ENCODE peak calls at places on chromosomes 6 and 20, in six cellular contexts. A is GM23248, S is mammary epithelial cell, X is fibroblast of lung, T is neural progenitor cell, B is SK-N-SH. N is an unnamed sample.

GRCh38 chr6:121823437-121823851 is 388.0 kb downstream of the GJA1 start:
- DNase-seq in T (peak; percentile 65), A (peak; percentile 51), S (no peak), B (no peak), X (peak; percentile 19), N (no peak)

GRCh38 chr20:25239387-25240370 is 8.2 kb upstream of the PYGB start:
- DNase-seq in B (no peak), X (no peak), T (no peak), A (no peak), S (no peak), N (peak; percentile 71)

GRCh38 chr20:31663524-31663837 is 25.8 kb downstream of the COX4I2 start:
- DNase-seq in S (no peak), B (no peak), T (no peak), A (no peak), X (no peak), N (no peak)

GRCh38 chr6:149862901-149863595 is 1.1 kb downstream of the LRP11 start:
- DNase-seq in X (peak; percentile 59), T (peak; percentile 83), B (peak; percentile 86), S (peak; percentile 87), A (peak; percentile 89), N (peak; percentile 78)

GRCh38 chr20:49775229-49775693 is 37.4 kb upstream of the SLC9A8 start:
- DNase-seq in B (no peak), A (peak; percentile 60), S (peak; percentile 75), X (peak; percentile 87), T (peak; percentile 19), N (no peak)

GRCh38 chr6:99491159-99491558 is 24.1 kb downstream of the USP45 start:
- DNase-seq in S (no peak), B (no peak), T (no peak), A (no peak), X (no peak), N (no peak)

GRCh38 chr20:2657241-2657640 is 4.8 kb downstream of the NOP56 start:
- DNase-seq in X (no peak), T (no peak), A (no peak), B (no peak), S (no peak), N (peak; percentile 52)

GRCh38 chr6:14250573-14250972 is 133.0 kb downstream of the CD83 start:
- DNase-seq in B (no peak), X (no peak), A (no peak), S (no peak), T (no peak), N (no peak)

GRCh38 chr20:63554361-63555278 is 661 bp downstream of the FNDC11 start:
- DNase-seq in X (no peak), T (peak; percentile 40), A (no peak), S (no peak), B (no peak), N (peak; percentile 82)

GRCh38 chr6:40634429-40634828 is 47.3 kb upstream of the LRFN2 start:
- DNase-seq in S (no peak), A (no peak), T (no peak), B (peak; percentile 69), X (no peak), N (no peak)

GRCh38 chr6:140921366-140922226 is 1211.1 kb upstream of the GJE1 start:
- DNase-seq in X (peak; percentile 89), S (peak; percentile 89), A (peak; percentile 85), B (peak; percentile 13), T (peak; percentile 58), N (peak; percentile 72)

GRCh38 chr6:25415274-25415673 is 136.1 kb downstream of the CARMIL1 start:
- DNase-seq in T (no peak), S (no peak), A (no peak), B (no peak), X (no peak), N (no peak)

GRCh38 chr6:43945778-43946100 is 175.7 kb downstream of the VEGFA start:
- DNase-seq in T (no peak), X (no peak), B (no peak), A (no peak), S (no peak), N (no peak)

DNA sequence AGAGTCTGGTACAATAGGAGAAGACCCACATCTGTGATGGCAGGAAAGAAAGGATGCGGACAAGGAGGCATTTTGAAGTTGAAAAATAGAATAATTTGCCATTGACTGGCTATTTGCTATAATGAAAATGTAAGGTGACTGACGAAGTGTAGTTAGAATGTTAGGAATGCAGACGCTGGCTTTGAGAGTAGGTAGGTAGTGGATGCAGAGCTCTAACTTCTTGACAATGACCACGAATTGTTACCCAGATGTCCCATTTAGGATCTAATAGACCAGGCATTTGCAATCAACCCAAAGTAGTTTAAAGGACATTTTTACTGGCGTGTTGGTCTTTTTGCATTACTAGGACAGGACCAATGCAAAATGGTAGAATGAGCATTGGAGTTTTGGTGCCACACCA is 14.2 kb downstream of the MLIP start:
- DNase-seq in T (no peak), S (no peak), B (no peak), X (no peak), A (no peak), N (no peak)
- H3K79me2 ChIP-seq in T (no peaks in the 10 kb centered on the region), S (no peaks in the 10 kb centered on the region), B (no peaks in the 10 kb centered on the region), X (no peaks in the 10 kb centered on the region), A (no peaks in the 10 kb centered on the region), N (no peaks in the 10 kb centered on the region)

DNA sequence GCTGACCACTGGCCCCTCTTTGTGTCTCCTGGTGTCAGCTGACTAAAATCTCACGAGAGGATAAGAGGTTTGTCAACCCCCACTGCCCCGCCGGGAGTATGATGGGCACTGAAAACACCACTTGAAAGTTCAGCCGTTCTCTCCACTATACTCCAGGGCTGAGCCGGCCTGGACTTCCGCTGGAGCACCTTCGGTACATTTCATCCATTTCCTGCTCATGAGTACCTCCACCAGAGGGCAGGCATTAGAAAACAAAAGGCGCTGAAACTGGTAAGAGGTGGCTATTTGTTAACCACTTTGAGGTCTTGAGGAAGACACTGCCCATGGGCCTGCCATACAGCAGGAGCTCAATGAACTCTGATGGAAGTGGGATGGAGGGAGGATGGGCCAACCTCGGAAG is 17.9 kb upstream of the ANKRD60 start:
- DNase-seq in B (no peak), A (peak; percentile 24), S (no peak), T (peak; percentile 42), X (peak; percentile 38), N (peak; percentile 48)
- H3K4me3 ChIP-seq in B (no peak overlapping the region), A (no peak overlapping the region), S (no peak overlapping the region), T (no peak overlapping the region), X (no peak overlapping the region), N (no peak overlapping the region)

DNA sequence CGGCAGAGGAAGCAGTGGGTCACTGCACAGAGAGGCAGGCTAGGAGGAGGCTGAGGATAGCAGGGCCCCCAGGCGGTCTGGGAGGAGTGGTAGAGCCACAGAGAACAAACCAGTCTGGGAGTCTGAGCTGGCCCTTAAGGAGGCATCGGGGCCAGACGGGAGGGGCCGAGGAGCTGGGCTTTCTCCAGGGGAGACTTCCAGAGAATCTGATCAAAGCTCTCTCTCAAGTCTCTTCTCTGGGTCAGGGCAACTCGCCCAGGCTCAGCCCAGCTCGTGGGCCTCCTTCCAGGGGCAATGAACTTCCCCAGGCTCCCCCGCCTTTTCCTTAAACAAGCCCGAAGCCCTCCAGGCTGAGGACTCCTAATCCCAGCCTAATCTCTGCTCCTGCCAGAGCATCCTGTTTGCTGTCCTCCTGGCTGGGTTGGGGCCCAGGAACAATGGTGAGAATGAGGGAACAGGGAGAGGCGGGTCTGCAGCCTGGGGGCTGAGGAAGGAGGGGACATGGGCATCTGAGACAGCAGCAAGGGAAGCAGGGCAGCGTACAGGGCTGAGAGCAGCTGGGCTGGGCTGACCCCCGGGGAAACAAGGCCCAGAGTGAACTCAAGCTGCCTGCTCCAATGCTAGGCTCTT is 173.6 kb downstream of the ANKRD60 start:
- DNase-seq in A (peak; percentile 46), X (no peak), T (peak; percentile 70), B (no peak), S (no peak), N (no peak)
- H3K9ac ChIP-seq in A (no peak overlapping the region), X (no peak overlapping the region), T (no peak overlapping the region), B (no peak overlapping the region), S (no peak overlapping the region), N (no peak overlapping the region)

GRCh38 chr6:143514996-143515760 is 3.7 kb upstream of the FUCA2 start:
- DNase-seq in A (peak; percentile 67), B (no peak), S (no peak), X (peak; percentile 52), T (no peak), N (no peak)
- H3K79me2 ChIP-seq in A (peaks cover 9% of the 10 kb centered on the region), B (peaks cover 8% of the 10 kb centered on the region), S (no peaks in the 10 kb centered on the region), X (peaks cover 11% of the 10 kb centered on the region), T (peaks cover 9% of the 10 kb centered on the region), N (no peaks in the 10 kb centered on the region)

DNA sequence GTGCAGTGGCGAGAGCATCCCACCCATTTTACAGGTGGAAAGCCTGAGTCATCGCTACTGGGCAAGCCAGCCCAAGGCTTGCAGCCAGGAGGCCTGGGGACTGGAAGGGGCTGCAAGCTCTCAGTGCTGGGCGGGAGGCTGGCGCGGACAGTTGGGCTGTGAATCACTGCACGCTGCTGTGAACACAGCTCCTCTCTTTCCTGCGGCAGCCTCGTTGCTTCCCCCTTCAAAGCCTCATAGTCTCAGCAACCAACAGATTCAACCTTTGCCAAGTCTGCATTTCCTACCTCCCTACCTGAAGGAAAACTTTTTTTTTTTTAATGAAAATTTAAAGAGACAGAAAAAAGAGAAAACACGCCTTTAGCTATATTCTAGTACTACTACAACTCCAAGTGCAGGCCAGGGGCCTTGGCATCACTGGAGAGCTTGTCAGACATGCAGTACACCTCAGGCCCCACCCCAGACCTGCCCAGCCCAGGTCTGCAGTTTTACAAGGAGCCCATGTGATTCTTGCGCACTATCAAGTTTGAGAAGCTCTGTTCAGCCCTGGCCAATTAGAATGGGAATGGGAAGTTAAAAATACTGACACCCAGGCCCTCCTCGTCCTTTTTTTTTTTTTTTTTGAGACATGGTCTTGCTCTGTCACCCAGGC is 85.1 kb downstream of the NFATC2 start:
- DNase-seq in B (peak; percentile 44), X (peak; percentile 76), S (peak; percentile 77), T (peak; percentile 20), A (peak; percentile 86), N (peak; percentile 92)
- H3K4me3 ChIP-seq in B (peak overlapping the region; percentile 35), X (no peak overlapping the region), S (no peak overlapping the region), T (no peak overlapping the region), A (peak overlapping the region; percentile 53), N (peak overlapping the region; percentile 32)

GRCh38 chr20:38343107-38343797 is 3.0 kb upstream of the LBP start:
- DNase-seq in A (no peak), X (peak; percentile 82), B (no peak), S (no peak), T (no peak), N (no peak)
- H3K9ac ChIP-seq in A (no peak overlapping the region), X (no peak overlapping the region), B (no peak overlapping the region), S (no peak overlapping the region), T (no peak overlapping the region), N (no peak overlapping the region)

DNA sequence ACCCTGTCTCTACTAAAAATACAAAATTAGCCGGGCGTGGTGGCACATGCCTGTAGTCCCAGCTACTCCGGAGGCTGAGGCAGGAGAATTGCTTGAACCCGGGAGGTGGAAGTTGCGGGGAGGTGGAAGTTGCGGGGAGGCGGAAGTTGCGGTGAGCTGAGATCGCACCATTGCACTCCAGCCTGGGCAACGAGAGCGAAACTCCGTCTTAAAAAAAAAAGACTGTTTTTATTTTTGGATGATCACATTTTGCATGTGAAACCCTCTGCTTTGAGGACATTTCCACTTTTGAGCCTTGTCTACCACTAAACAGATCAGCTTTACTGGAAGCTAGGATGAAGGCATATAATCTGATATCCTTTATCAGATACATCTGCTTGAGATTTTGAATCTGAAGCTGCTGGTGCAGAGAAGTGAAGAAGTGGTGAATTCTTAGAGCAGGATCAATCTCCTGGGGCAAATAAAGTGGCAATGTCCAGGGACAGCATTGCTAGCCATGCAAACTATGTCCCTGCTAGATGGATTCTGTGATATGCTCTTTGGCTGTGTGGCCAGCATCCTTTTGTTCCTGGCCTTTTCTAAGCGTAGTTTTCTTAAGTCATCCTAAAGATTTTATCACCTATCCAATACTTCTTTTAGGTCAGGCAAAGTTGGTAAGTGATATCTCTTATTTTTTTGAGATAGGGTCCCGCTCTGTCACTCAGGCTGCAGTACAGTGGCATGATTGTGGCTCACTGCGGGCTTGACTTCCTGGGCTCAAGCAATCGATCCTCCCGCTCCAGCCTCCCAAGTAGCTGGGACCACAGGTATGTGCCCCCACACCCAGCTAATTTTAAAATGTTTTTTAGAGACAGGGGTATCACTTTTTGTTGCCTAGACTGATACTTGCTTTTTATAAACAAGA is 23.3 kb downstream of the RBL1 start:
- DNase-seq in S (no peak), A (no peak), T (no peak), X (no peak), B (no peak), N (peak; percentile 78)
- H3K79me2 ChIP-seq in S (peaks cover 41% of the 10 kb centered on the region), A (no peaks in the 10 kb centered on the region), T (peaks cover 41% of the 10 kb centered on the region), X (peaks cover 4% of the 10 kb centered on the region), B (peaks cover 39% of the 10 kb centered on the region), N (peaks cover 71% of the 10 kb centered on the region)